ENCODE peak calls at places on chromosomes 16 and 17, in eight cellular contexts. K, P, L, N, U, H, B and Y are unnamed samples.

GRCh38 chr17:50123649-50124349 is 6.2 kb downstream of the SAMD14 start:
- DNase-seq in K (no peak), L (no peak), U (no peak), P (no peak), H (no peak), B (no peak), N (no peak), Y (no peak)

GRCh38 chr17:79919164-79919585 is 79.9 kb upstream of the CBX4 start:
- DNase-seq in L (peak), P (no peak), B (no peak), N (no peak), K (no peak), H (peak), U (no peak), Y (no peak)

GRCh38 chr17:77526728-77527355 is 386.1 kb downstream of the SEC14L1 start:
- DNase-seq in N (no peak), U (no peak), L (no peak), P (no peak), B (no peak), K (no peak), H (no peak), Y (no peak)

GRCh38 chr17:75827291-75828050 is 16.7 kb downstream of the UNC13D start:
- DNase-seq in L (peak), K (no peak), N (no peak), U (peak), H (no peak), P (no peak), B (peak), Y (peak)

GRCh38 chr16:35319536-35320192 is 1860.3 kb downstream of the TP53TG3F start:
- DNase-seq in P (no peak), B (no peak), N (no peak), K (peak), H (no peak), U (no peak), L (no peak), Y (no peak)

GRCh38 chr16:66588981-66589713 is 9.9 kb downstream of the CMTM2 start:
- DNase-seq in L (peak), K (no peak), N (no peak), H (no peak), U (peak), B (peak), P (no peak), Y (peak)

GRCh38 chr17:5437721-5438317 is 1.1 kb downstream of the C1QBP start:
- DNase-seq in B (no peak), P (no peak), U (peak), N (no peak), H (peak), K (no peak), L (no peak), Y (no peak)

GRCh38 chr17:17645961-17646360 is 35.3 kb upstream of the RAI1 start:
- DNase-seq in P (no peak), H (peak), L (no peak), B (no peak), K (no peak), N (no peak), U (peak), Y (no peak)

GRCh38 chr16:70391881-70392481 is 45.3 kb downstream of the DDX19A start:
- DNase-seq in K (no peak), N (peak), U (peak), L (no peak), P (no peak), B (no peak), H (peak), Y (no peak)

GRCh38 chr17:1147664-1148063 is 32.1 kb downstream of the ABR start:
- DNase-seq in L (peak), U (peak), B (no peak), K (no peak), P (no peak), H (peak), N (no peak), Y (no peak)

GRCh38 chr16:57532251-57532625 is 4.1 kb downstream of the CCDC102A start:
- DNase-seq in N (no peak), L (peak), P (no peak), K (no peak), U (no peak), B (peak), H (no peak), Y (no peak)

GRCh38 chr17:65498831-65499230 is 62.6 kb downstream of the AXIN2 start:
- DNase-seq in U (no peak), P (no peak), K (no peak), B (no peak), L (no peak), N (no peak), H (no peak), Y (no peak)

GRCh38 chr17:17675925-17676534 is 5.2 kb upstream of the RAI1 start:
- DNase-seq in B (no peak), P (no peak), L (no peak), K (no peak), U (no peak), N (no peak), H (peak), Y (peak)

GRCh38 chr16:57345666-57346204 is 12.8 kb upstream of the CCL22 start:
- DNase-seq in N (no peak), B (no peak), H (no peak), L (no peak), U (no peak), K (no peak), P (no peak), Y (no peak)

GRCh38 chr17:60901806-60902205 is 224.2 kb downstream of the BCAS3 start:
- DNase-seq in U (peak), K (no peak), B (no peak), L (no peak), P (no peak), N (peak), H (peak), Y (no peak)

GRCh38 chr17:79850571-79851460 is 11.6 kb upstream of the CBX4 start:
- DNase-seq in P (no peak), K (no peak), L (no peak), B (no peak), U (peak), H (peak), N (no peak), Y (no peak)

GRCh38 chr16:56357765-56358322 is 67.5 kb downstream of the AMFR start:
- DNase-seq in L (peak), P (no peak), K (no peak), B (peak), U (no peak), N (no peak), H (no peak), Y (no peak)

GRCh38 chr16:636206-637080 is at the start of gene METTL26:
- DNase-seq in U (peak), P (peak), N (peak), B (peak), L (peak), K (peak), H (peak), Y (peak)
- TF ChIP-seq CTCF in U (no peak), P (no peak), N (no peak), B (no peak), L (peak), K (peak), H (peak), Y (no peak)

GRCh38 chr16:50611332-50611934 is 63.2 kb downstream of the NKD1 start:
- DNase-seq in U (peak), K (no peak), H (peak), N (no peak), L (no peak), P (no peak), B (no peak), Y (no peak)
- TF ChIP-seq CTCF in U (no peak), K (no peak), H (no peak), N (no peak), L (no peak), P (no peak), B (no peak), Y (no peak)

GRCh38 chr16:12201216-12201615 is 224.7 kb downstream of the SNX29 start:
- DNase-seq in K (no peak), H (no peak), N (no peak), B (no peak), L (no peak), U (no peak), P (no peak), Y (no peak)
- TF ChIP-seq CTCF in K (no peak), H (no peak), N (no peak), B (no peak), L (no peak), U (no peak), P (no peak), Y (no peak)

DNA sequence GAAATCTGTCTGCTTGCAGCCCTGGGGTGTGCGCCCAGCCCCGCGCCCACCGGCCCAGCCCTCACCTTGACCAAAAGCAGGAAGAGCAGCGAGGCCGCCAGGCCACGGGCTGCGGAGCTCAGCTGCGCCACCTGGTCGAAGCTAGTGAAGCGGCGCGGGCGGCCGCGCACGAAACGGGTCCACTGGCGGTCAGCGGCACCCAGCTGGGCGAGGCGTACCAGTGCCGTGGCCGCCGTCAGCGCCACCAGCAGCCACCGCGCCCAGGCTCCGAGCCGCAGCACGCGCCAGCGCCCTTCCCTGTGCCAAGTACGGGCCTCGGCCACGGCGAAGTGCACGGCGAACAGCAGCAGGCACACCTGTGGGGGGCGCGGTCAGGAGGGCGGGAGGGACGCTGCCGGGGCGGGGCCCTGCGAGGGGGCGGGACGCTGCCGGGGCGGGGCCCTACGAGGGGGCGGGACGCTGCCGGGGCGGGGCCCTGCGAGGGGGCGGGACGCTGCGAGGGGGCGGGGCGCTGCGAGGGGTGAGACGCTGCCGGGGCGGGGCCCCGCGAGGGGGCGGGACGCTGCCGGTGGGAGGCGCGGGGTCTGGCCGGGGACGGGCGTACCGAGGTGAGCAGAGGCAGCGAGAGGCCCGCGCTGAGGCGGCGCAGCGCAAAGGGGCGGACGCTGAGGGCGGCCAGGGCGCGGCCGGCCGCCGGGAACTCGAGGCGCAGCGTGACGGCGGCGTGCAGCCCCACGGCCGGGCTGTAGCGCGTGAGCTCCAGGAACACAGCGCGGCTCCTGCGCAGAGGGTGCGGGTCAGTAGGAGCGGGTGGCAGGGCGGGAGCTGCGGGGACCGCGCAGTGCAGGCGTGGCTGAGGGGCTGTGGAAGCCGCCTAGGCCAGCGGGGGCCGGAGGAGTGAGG is 43.3 kb downstream of the TSC2 start:
- DNase-seq in N (no peak), H (peak), P (peak), B (peak), K (no peak), L (peak), U (peak), Y (peak)
- TF ChIP-seq CTCF in N (no peak), H (peak), P (no peak), B (no peak), K (no peak), L (peak), U (no peak), Y (peak)

GRCh38 chr17:83180996-83181481 is 101.6 kb downstream of the METRNL start:
- DNase-seq in N (no peak), K (peak), L (no peak), B (no peak), U (no peak), P (no peak), H (no peak), Y (no peak)
- TF ChIP-seq CTCF in N (no peak), K (no peak), L (no peak), B (no peak), U (no peak), P (no peak), H (no peak), Y (no peak)

GRCh38 chr17:54967621-54968258 is 714 bp downstream of the COX11 start:
- DNase-seq in N (no peak), L (peak), K (no peak), P (no peak), H (peak), U (peak), B (peak), Y (peak)
- TF ChIP-seq CTCF in N (peak), L (no peak), K (no peak), P (no peak), H (peak), U (no peak), B (no peak), Y (no peak)

GRCh38 chr16:54817432-54817831 is 113.2 kb upstream of the IRX5 start:
- DNase-seq in N (no peak), U (peak), K (no peak), P (no peak), L (no peak), H (peak), B (no peak), Y (no peak)
- TF ChIP-seq CTCF in N (peak), U (peak), K (no peak), P (no peak), L (no peak), H (peak), B (no peak), Y (no peak)

GRCh38 chr16:5488581-5488980 is 391.0 kb upstream of the EEF2KMT start:
- DNase-seq in N (no peak), P (no peak), L (no peak), U (no peak), K (no peak), H (no peak), B (no peak), Y (no peak)
- TF ChIP-seq CTCF in N (no peak), P (no peak), L (no peak), U (no peak), K (no peak), H (no peak), B (no peak), Y (no peak)

GRCh38 chr17:47669060-47669459 is 19.3 kb downstream of the KPNB1 start:
- DNase-seq in H (no peak), K (no peak), L (no peak), N (no peak), U (no peak), B (no peak), P (no peak), Y (no peak)

GRCh38 chr17:47670064-47670463 is 20.3 kb downstream of the KPNB1 start:
- DNase-seq in N (no peak), K (no peak), B (no peak), H (no peak), L (no peak), P (no peak), U (no peak), Y (no peak)

GRCh38 chr17:47665655-47666054 is 15.9 kb downstream of the KPNB1 start:
- DNase-seq in U (peak), L (no peak), P (no peak), K (no peak), N (no peak), H (no peak), B (no peak), Y (no peak)

GRCh38 chr17:47660064-47660492 is 10.4 kb downstream of the KPNB1 start:
- DNase-seq in N (no peak), L (no peak), B (peak), H (no peak), K (no peak), P (no peak), U (no peak), Y (peak)

GRCh38 chr17:47663997-47664941 is 14.6 kb downstream of the KPNB1 start:
- DNase-seq in L (peak), N (no peak), B (peak), P (no peak), H (peak), U (peak), K (no peak), Y (peak)
- TF ChIP-seq CTCF in L (peak), N (peak), B (peak), P (peak), H (peak), U (peak), K (peak), Y (peak)